ENCODE peak calls at places on chromosome 20, in eight cellular contexts. One of them, this sample, is unnamed.
A peak's percentile ranks its signal among the peaks of the same experiment; 100 is the strongest.

GRCh38 chr20:37277253-37277593 is 12.2 kb upstream of the MANBAL start:
- DNase-seq in epithelial cell of prostate: no peak
- DNase-seq in dermis blood vessel endothelial cell: no peak
- DNase-seq in upper lobe of right lung: no peak
- DNase-seq in BJ: no peak
- DNase-seq in OCI-LY7: no peak
- DNase-seq in tibial nerve: no peak
- DNase-seq in AML-193: no peak
- DNase-seq in this sample: no peak

GRCh38 chr20:58446938-58447265 is 57.9 kb downstream of the VAPB start:
- DNase-seq in epithelial cell of prostate: no peak
- DNase-seq in dermis blood vessel endothelial cell: no peak
- DNase-seq in OCI-LY7: no peak
- DNase-seq in BJ: no peak
- DNase-seq in AML-193: no peak
- DNase-seq in tibial nerve: no peak
- DNase-seq in upper lobe of right lung: no peak
- DNase-seq in this sample: no peak

GRCh38 chr20:48278961-48279481 is 493.7 kb upstream of the SULF2 start:
- DNase-seq in dermis blood vessel endothelial cell: peak; percentile 92
- DNase-seq in tibial nerve: no peak
- DNase-seq in OCI-LY7: peak; percentile 38
- DNase-seq in epithelial cell of prostate: no peak
- DNase-seq in AML-193: no peak
- DNase-seq in upper lobe of right lung: no peak
- DNase-seq in BJ: no peak
- DNase-seq in this sample: no peak

GRCh38 chr20:20079102-20079784 is 26.9 kb downstream of the CFAP61 start:
- DNase-seq in BJ: no peak
- DNase-seq in OCI-LY7: no peak
- DNase-seq in AML-193: no peak
- DNase-seq in epithelial cell of prostate: no peak
- DNase-seq in tibial nerve: no peak
- DNase-seq in dermis blood vessel endothelial cell: no peak
- DNase-seq in upper lobe of right lung: no peak
- DNase-seq in this sample: no peak

GRCh38 chr20:21099653-21100589 is 6.2 kb downstream of the LINC00237 start:
- DNase-seq in BJ: no peak
- DNase-seq in OCI-LY7: peak; percentile 69
- DNase-seq in upper lobe of right lung: peak; percentile 77
- DNase-seq in tibial nerve: no peak
- DNase-seq in AML-193: peak; percentile 43
- DNase-seq in dermis blood vessel endothelial cell: peak; percentile 37
- DNase-seq in epithelial cell of prostate: no peak
- DNase-seq in this sample: no peak

GRCh38 chr20:62083312-62083711 is 17.6 kb upstream of the TAF4 start:
- DNase-seq in upper lobe of right lung: no peak
- DNase-seq in tibial nerve: no peak
- DNase-seq in OCI-LY7: no peak
- DNase-seq in BJ: no peak
- DNase-seq in dermis blood vessel endothelial cell: no peak
- DNase-seq in AML-193: no peak
- DNase-seq in epithelial cell of prostate: no peak
- DNase-seq in this sample: no peak

GRCh38 chr20:33275871-33276270 is 7.1 kb upstream of the BPIFB1 start:
- DNase-seq in BJ: no peak
- DNase-seq in dermis blood vessel endothelial cell: no peak
- DNase-seq in OCI-LY7: no peak
- DNase-seq in AML-193: no peak
- DNase-seq in upper lobe of right lung: no peak
- DNase-seq in epithelial cell of prostate: no peak
- DNase-seq in tibial nerve: no peak
- DNase-seq in this sample: no peak

GRCh38 chr20:63836335-63837133 is 5.5 kb upstream of the ZBTB46 start:
- DNase-seq in AML-193: no peak
- DNase-seq in upper lobe of right lung: no peak
- DNase-seq in dermis blood vessel endothelial cell: no peak
- DNase-seq in tibial nerve: no peak
- DNase-seq in BJ: no peak
- DNase-seq in epithelial cell of prostate: no peak
- DNase-seq in OCI-LY7: no peak
- DNase-seq in this sample: no peak

GRCh38 chr20:9837634-9838033 is 1.2 kb downstream of the PAK5 start:
- DNase-seq in OCI-LY7: no peak
- DNase-seq in upper lobe of right lung: no peak
- DNase-seq in dermis blood vessel endothelial cell: peak; percentile 2
- DNase-seq in epithelial cell of prostate: no peak
- DNase-seq in BJ: no peak
- DNase-seq in tibial nerve: no peak
- DNase-seq in AML-193: no peak
- DNase-seq in this sample: no peak

GRCh38 chr20:12660918-12661317 is 347.9 kb upstream of the SPTLC3 start:
- DNase-seq in BJ: no peak
- DNase-seq in epithelial cell of prostate: no peak
- DNase-seq in dermis blood vessel endothelial cell: no peak
- DNase-seq in AML-193: no peak
- DNase-seq in tibial nerve: no peak
- DNase-seq in OCI-LY7: no peak
- DNase-seq in upper lobe of right lung: no peak
- DNase-seq in this sample: no peak

GRCh38 chr20:34507661-34508060 is 8.6 kb upstream of the DYNLRB1 start:
- DNase-seq in tibial nerve: no peak
- DNase-seq in AML-193: no peak
- DNase-seq in dermis blood vessel endothelial cell: no peak
- DNase-seq in BJ: no peak
- DNase-seq in epithelial cell of prostate: no peak
- DNase-seq in OCI-LY7: no peak
- DNase-seq in upper lobe of right lung: no peak
- DNase-seq in this sample: no peak

GRCh38 chr20:62313460-62314338 is 10.9 kb downstream of the ADRM1 start:
- DNase-seq in tibial nerve: no peak
- DNase-seq in AML-193: no peak
- DNase-seq in dermis blood vessel endothelial cell: no peak
- DNase-seq in epithelial cell of prostate: no peak
- DNase-seq in OCI-LY7: no peak
- DNase-seq in BJ: no peak
- DNase-seq in upper lobe of right lung: no peak
- DNase-seq in this sample: no peak

GRCh38 chr20:62575976-62576722 is 66.2 kb upstream of the SLCO4A1 start:
- DNase-seq in tibial nerve: no peak
- DNase-seq in upper lobe of right lung: no peak
- DNase-seq in AML-193: no peak
- DNase-seq in OCI-LY7: no peak
- DNase-seq in BJ: no peak
- DNase-seq in epithelial cell of prostate: no peak
- DNase-seq in dermis blood vessel endothelial cell: no peak
- DNase-seq in this sample: no peak

GRCh38 chr20:22475662-22476061 is 108.7 kb downstream of the FOXA2 start:
- DNase-seq in AML-193: no peak
- DNase-seq in tibial nerve: no peak
- DNase-seq in BJ: no peak
- DNase-seq in OCI-LY7: no peak
- DNase-seq in epithelial cell of prostate: no peak
- DNase-seq in upper lobe of right lung: no peak
- DNase-seq in dermis blood vessel endothelial cell: no peak
- DNase-seq in this sample: no peak

GRCh38 chr20:63577317-63577894 is 3.4 kb upstream of the HELZ2 start:
- DNase-seq in epithelial cell of prostate: no peak
- DNase-seq in dermis blood vessel endothelial cell: peak; percentile 9
- DNase-seq in BJ: no peak
- DNase-seq in tibial nerve: no peak
- DNase-seq in OCI-LY7: no peak
- DNase-seq in upper lobe of right lung: no peak
- DNase-seq in AML-193: no peak
- DNase-seq in this sample: no peak

GRCh38 chr20:37687478-37687805 is 6.4 kb upstream of the CTNNBL1 start:
- DNase-seq in tibial nerve: no peak
- DNase-seq in OCI-LY7: no peak
- DNase-seq in dermis blood vessel endothelial cell: no peak
- DNase-seq in BJ: no peak
- DNase-seq in AML-193: no peak
- DNase-seq in epithelial cell of prostate: no peak
- DNase-seq in upper lobe of right lung: no peak
- DNase-seq in this sample: no peak

GRCh38 chr20:8435251-8436035 is 303.4 kb downstream of the PLCB1 start:
- DNase-seq in dermis blood vessel endothelial cell: peak; percentile 44
- DNase-seq in epithelial cell of prostate: no peak
- DNase-seq in upper lobe of right lung: no peak
- DNase-seq in OCI-LY7: no peak
- DNase-seq in AML-193: peak; percentile 57
- DNase-seq in BJ: no peak
- DNase-seq in tibial nerve: no peak
- DNase-seq in this sample: no peak

GRCh38 chr20:32985596-32985995 is 18.6 kb downstream of the SUN5 start:
- DNase-seq in tibial nerve: no peak
- DNase-seq in dermis blood vessel endothelial cell: no peak
- DNase-seq in epithelial cell of prostate: no peak
- DNase-seq in BJ: no peak
- DNase-seq in upper lobe of right lung: no peak
- DNase-seq in AML-193: no peak
- DNase-seq in OCI-LY7: no peak
- DNase-seq in this sample: no peak

GRCh38 chr20:15289337-15289736 is 951.9 kb upstream of the FLRT3 start:
- DNase-seq in OCI-LY7: no peak
- DNase-seq in epithelial cell of prostate: no peak
- DNase-seq in dermis blood vessel endothelial cell: no peak
- DNase-seq in tibial nerve: no peak
- DNase-seq in BJ: no peak
- DNase-seq in upper lobe of right lung: no peak
- DNase-seq in AML-193: no peak
- DNase-seq in this sample: no peak

GRCh38 chr20:57243480-57244220 is 22.8 kb downstream of the BMP7 start:
- DNase-seq in upper lobe of right lung: no peak
- DNase-seq in dermis blood vessel endothelial cell: no peak
- DNase-seq in tibial nerve: no peak
- DNase-seq in BJ: no peak
- DNase-seq in OCI-LY7: no peak
- DNase-seq in AML-193: no peak
- DNase-seq in epithelial cell of prostate: peak; percentile 31
- DNase-seq in this sample: no peak

GRCh38 chr20:14866841-14867514 is 529.6 kb upstream of the FLRT3 start:
- DNase-seq in epithelial cell of prostate: no peak
- DNase-seq in dermis blood vessel endothelial cell: no peak
- DNase-seq in BJ: no peak
- DNase-seq in AML-193: no peak
- DNase-seq in tibial nerve: no peak
- DNase-seq in upper lobe of right lung: no peak
- DNase-seq in OCI-LY7: no peak
- DNase-seq in this sample: no peak

GRCh38 chr20:16419138-16419715 is 154.0 kb downstream of the KIF16B start:
- DNase-seq in tibial nerve: no peak
- DNase-seq in AML-193: no peak
- DNase-seq in upper lobe of right lung: no peak
- DNase-seq in BJ: no peak
- DNase-seq in dermis blood vessel endothelial cell: no peak
- DNase-seq in epithelial cell of prostate: peak; percentile 22
- DNase-seq in OCI-LY7: no peak
- DNase-seq in this sample: no peak

GRCh38 chr20:21555470-21556120 is 41.7 kb upstream of the NKX2-2 start:
- DNase-seq in dermis blood vessel endothelial cell: no peak
- DNase-seq in AML-193: no peak
- DNase-seq in epithelial cell of prostate: no peak
- DNase-seq in BJ: no peak
- DNase-seq in upper lobe of right lung: no peak
- DNase-seq in OCI-LY7: no peak
- DNase-seq in tibial nerve: no peak
- DNase-seq in this sample: no peak

GRCh38 chr20:47681977-47682812 is 103.1 kb downstream of the SULF2 start:
- DNase-seq in BJ: peak; percentile 61
- DNase-seq in AML-193: no peak
- DNase-seq in upper lobe of right lung: peak; percentile 77
- DNase-seq in dermis blood vessel endothelial cell: peak; percentile 80
- DNase-seq in OCI-LY7: no peak
- DNase-seq in epithelial cell of prostate: no peak
- DNase-seq in tibial nerve: no peak
- DNase-seq in this sample: no peak

GRCh38 chr20:43538855-43539700 is 19.7 kb upstream of the SGK2 start:
- DNase-seq in OCI-LY7: no peak
- DNase-seq in AML-193: no peak
- DNase-seq in dermis blood vessel endothelial cell: no peak
- DNase-seq in BJ: no peak
- DNase-seq in tibial nerve: no peak
- DNase-seq in epithelial cell of prostate: no peak
- DNase-seq in upper lobe of right lung: peak; percentile 57
- DNase-seq in this sample: no peak

GRCh38 chr20:37992802-37993538 is 40.3 kb downstream of the TTI1 start:
- DNase-seq in dermis blood vessel endothelial cell: peak; percentile 55
- DNase-seq in epithelial cell of prostate: peak; percentile 70
- DNase-seq in BJ: peak; percentile 74
- DNase-seq in OCI-LY7: peak; percentile 42
- DNase-seq in AML-193: peak; percentile 11
- DNase-seq in tibial nerve: no peak
- DNase-seq in upper lobe of right lung: no peak
- DNase-seq in this sample: peak; percentile 54